ENCODE peak calls at places on chromosomes 16 and 17, in eight cellular contexts. T, W, S, H, I, V, U and Z are unnamed samples.

GRCh38 chr17:81402530-81402941 is 7.3 kb downstream of the BAHCC1 start:
- DNase-seq in T (no peak), W (no peak), S (no peak), H (no peak), I (no peak), V (no peak), U (no peak), Z (no peak)

GRCh38 chr16:88649195-88649923 is 1.5 kb downstream of the CYBA start:
- DNase-seq in T (no peak), W (no peak), S (peak), H (no peak), I (no peak), V (no peak), U (peak), Z (no peak)

GRCh38 chr17:2337152-2337810 is at the start of gene SGSM2:
- DNase-seq in T (no peak), W (no peak), S (peak), H (no peak), I (no peak), V (no peak), U (peak), Z (no peak)

GRCh38 chr16:30075503-30076275 is at the start of gene PPP4C:
- DNase-seq in T (peak), W (no peak), S (peak), H (peak), I (peak), V (no peak), U (peak), Z (no peak)

GRCh38 chr17:36131931-36132330 is 28.3 kb downstream of the CCL4 start:
- DNase-seq in T (no peak), W (no peak), S (no peak), H (no peak), I (no peak), V (no peak), U (no peak), Z (no peak)

GRCh38 chr17:68812876-68813584 is 142.2 kb downstream of the ABCA8 start:
- DNase-seq in T (no peak), W (no peak), S (peak), H (no peak), I (no peak), V (no peak), U (no peak), Z (no peak)

GRCh38 chr16:68839831-68840230 is 3.5 kb upstream of the TANGO6 start:
- DNase-seq in T (no peak), W (peak), S (no peak), H (no peak), I (no peak), V (peak), U (no peak), Z (no peak)

GRCh38 chr17:48113201-48113676 is 5.7 kb downstream of the SNX11 start:
- DNase-seq in T (no peak), W (no peak), S (no peak), H (no peak), I (no peak), V (no peak), U (no peak), Z (no peak)

GRCh38 chr16:30867747-30868146 is 26.1 kb downstream of the BCL7C start:
- DNase-seq in T (no peak), W (no peak), S (peak), H (no peak), I (no peak), V (no peak), U (no peak), Z (no peak)

GRCh38 chr17:64223283-64223682 is 39.8 kb downstream of the TEX2 start:
- DNase-seq in T (no peak), W (no peak), S (no peak), H (no peak), I (no peak), V (no peak), U (no peak), Z (no peak)

DNA sequence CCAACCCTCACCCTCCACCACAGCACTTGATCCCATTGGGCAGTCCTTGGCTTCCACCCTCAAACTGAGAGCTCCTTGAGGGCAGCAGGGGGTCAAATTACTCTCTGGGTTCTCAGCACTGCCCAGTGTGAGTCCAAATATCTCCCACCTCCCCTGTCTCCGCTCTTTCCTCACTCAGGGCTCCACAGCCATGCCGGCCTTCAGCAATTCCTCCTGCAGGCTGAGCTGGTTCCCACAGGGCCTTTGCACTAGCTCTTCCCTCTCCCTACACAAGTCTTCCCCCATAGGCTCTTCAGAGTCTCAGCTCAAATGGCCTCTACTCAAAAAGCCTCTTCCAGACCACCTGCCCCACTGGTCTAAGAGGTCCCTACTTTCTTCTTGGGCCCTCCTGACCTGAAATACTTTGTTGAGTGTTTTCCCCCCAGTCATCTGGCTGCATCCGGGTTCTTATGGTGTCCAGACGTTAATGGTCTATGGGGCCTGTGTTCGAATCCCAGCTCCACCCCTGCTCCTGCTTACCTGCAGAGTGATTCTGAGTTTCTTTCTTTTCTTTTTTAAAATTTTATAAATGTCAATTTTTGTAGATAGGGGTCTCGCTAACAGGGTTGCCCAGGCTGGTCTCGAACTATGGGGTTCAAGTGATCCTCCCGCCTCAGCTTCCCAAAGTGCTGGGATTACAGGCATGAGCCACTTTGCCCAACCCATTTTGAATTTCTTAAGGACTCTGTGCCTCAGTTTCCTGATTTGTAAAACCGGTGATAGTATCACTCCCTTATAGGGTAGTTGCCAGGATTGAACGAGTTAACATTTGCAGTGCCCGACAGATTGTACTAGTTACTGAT is 973 bp upstream of the IL4R start:
- DNase-seq in T (no peak), W (no peak), S (no peak), H (no peak), I (no peak), V (no peak), U (no peak), Z (no peak)
- H3K4me3 ChIP-seq in T (peak), W (peak), S (peak), H (peak), I (peak), V (peak), U (peak), Z (peak)

GRCh38 chr17:7108560-7108925 is 6.1 kb downstream of the ASGR2 start:
- DNase-seq in T (no peak), W (no peak), S (no peak), H (no peak), I (no peak), V (no peak), U (no peak), Z (no peak)
- TF ChIP-seq CTCF in T (no peak), W (no peak), S (no peak), H (no peak), I (no peak), V (no peak), U (no peak), Z (no peak)

GRCh38 chr17:31597646-31598387 is 206.3 kb downstream of the RAB11FIP4 start:
- DNase-seq in T (no peak), W (no peak), S (no peak), H (no peak), I (no peak), V (no peak), U (no peak), Z (no peak)
- H3K4me3 ChIP-seq in T (no peak), W (no peak), S (no peak), H (no peak), I (no peak), V (no peak), U (no peak), Z (no peak)

DNA sequence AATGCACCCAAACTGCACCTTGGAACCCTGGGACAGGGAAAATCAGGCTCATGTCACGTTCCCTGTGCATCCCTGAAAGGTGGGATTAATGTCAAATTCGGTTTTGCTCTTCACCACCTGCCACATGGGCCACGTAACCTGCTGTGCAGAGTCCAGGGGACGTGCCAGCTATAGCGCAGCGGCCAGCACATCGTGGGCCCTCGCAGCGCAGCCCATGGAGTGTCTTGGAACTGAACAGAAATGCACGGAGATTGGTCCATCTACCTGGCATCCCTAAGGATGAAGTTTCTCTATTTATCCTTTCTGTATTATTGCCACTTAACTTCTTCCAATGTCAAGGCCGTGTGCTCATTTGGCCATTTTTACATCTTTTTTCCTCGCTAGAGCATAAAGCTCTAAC is 68.1 kb upstream of the TRAP1 start:
- DNase-seq in T (no peak), W (no peak), S (no peak), H (no peak), I (no peak), V (no peak), U (no peak), Z (no peak)
- TF ChIP-seq CTCF in T (no peak), W (no peak), S (no peak), H (no peak), I (no peak), V (no peak), U (no peak), Z (no peak)

DNA sequence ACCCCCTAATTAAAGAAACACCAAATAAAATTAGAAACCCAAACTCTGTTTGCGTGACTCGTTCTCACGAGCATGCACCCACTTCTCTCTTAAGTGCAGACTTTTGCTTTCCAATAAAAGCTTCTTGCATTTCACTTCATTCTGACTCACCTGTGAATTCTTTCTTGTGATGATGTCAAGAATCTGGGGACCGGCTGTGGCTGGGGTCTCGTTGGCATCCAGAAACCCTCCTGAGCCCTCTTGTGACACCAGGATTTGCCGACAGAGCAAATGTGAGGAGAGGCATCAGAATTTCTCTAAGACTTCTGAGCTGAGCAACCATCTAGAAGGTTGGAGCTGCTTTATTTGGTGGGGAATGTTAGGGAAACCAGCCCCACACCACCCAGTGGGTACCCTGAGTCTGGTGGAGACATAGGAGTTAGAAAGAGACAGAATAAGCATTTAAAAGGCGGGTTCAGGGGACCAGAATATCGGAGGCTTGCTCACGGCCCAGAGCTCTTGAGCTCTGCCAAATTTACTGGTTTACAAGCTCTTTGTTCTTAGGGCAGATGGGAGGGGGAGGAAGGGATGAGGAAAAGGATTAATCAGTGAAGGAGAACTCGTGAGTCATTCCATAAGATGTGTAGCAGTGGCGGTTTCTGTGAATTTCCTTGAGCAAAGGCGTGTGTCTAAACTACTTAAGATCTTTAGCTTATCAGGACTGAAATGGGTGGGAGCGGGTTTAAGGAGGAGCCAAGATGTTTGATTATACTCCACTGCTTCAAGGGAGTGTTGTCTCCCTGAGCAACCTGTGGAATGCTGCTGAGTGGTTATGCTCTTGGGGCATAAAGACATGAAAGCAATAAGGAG is 24.2 kb upstream of the TMC5 start:
- DNase-seq in T (peak), W (peak), S (no peak), H (no peak), I (peak), V (no peak), U (no peak), Z (no peak)
- H3K4me3 ChIP-seq in T (peak), W (no peak), S (no peak), H (no peak), I (no peak), V (no peak), U (no peak), Z (no peak)

DNA sequence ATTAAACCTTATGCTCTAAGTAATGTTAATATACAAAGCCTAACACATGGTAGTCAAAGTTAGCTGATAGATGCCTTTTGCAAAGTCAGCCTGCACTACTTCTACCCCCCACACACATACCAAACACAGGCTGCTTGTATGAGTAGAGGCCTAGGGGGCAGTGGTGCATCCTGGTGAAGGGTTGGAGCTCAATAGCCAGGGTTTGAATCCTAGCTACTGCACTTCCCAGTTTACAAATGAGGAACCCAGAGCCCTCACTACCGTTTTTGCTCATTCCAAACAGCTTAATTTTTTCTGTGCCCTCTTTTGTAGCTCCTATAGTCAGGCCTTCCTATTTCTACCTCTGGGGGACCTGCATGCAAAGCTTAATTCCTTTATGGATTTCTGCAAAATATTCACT is 18.9 kb upstream of the HYDIN start:
- DNase-seq in T (no peak), W (no peak), S (no peak), H (no peak), I (no peak), V (no peak), U (no peak), Z (no peak)
- TF ChIP-seq CTCF in T (no peak), W (no peak), S (no peak), H (no peak), I (no peak), V (no peak), U (no peak), Z (no peak)

GRCh38 chr17:55659661-55660060 is 63.0 kb downstream of the TMEM100 start:
- DNase-seq in T (no peak), W (no peak), S (no peak), H (no peak), I (no peak), V (no peak), U (no peak), Z (no peak)
- H3K4me3 ChIP-seq in T (no peak), W (no peak), S (no peak), H (no peak), I (no peak), V (no peak), U (no peak), Z (no peak)

GRCh38 chr16:59195242-59195641 is 461.1 kb upstream of the GOT2 start:
- DNase-seq in T (no peak), W (no peak), S (no peak), H (no peak), I (no peak), V (no peak), U (no peak), Z (no peak)

GRCh38 chr16:59188029-59188428 is 453.9 kb upstream of the GOT2 start:
- DNase-seq in T (no peak), W (no peak), S (no peak), H (no peak), I (no peak), V (no peak), U (no peak), Z (no peak)

GRCh38 chr16:59198487-59198886 is 464.4 kb upstream of the GOT2 start:
- DNase-seq in T (no peak), W (no peak), S (no peak), H (no peak), I (no peak), V (no peak), U (no peak), Z (no peak)

DNA sequence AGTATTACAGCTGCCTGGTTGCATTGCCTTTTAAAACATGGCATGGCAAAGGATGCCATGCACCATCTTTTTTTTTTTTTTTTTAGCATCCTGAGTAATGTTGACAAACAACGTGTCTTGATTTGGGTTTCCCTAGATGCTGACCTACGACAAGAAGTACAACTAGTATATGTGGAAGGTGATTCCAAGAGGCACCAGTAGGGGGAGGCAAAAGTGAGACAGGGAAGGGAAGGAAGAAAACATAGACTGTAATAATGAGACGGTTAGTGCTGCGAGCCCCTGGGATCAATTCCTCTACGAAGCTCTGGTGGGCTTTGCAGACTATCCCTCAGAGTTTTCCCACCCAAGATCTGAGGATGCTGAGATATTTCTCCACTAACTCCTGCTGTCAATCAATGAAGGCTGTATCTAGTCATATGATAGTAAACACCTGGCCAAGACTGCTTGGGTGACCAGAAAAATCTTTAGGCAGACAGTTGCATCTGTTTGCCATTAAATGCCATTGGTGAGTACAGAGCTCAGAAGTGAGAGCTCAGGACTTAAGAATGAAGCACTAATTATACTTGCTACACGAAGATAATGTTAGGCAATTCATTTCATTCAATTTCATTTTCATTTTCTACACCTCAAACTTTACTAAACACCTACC is 458.6 kb upstream of the GOT2 start:
- DNase-seq in T (no peak), W (no peak), S (peak), H (no peak), I (no peak), V (no peak), U (peak), Z (no peak)
- TF ChIP-seq CTCF in T (no peak), W (peak), S (peak), H (no peak), I (peak), V (peak), U (peak), Z (peak)

DNA sequence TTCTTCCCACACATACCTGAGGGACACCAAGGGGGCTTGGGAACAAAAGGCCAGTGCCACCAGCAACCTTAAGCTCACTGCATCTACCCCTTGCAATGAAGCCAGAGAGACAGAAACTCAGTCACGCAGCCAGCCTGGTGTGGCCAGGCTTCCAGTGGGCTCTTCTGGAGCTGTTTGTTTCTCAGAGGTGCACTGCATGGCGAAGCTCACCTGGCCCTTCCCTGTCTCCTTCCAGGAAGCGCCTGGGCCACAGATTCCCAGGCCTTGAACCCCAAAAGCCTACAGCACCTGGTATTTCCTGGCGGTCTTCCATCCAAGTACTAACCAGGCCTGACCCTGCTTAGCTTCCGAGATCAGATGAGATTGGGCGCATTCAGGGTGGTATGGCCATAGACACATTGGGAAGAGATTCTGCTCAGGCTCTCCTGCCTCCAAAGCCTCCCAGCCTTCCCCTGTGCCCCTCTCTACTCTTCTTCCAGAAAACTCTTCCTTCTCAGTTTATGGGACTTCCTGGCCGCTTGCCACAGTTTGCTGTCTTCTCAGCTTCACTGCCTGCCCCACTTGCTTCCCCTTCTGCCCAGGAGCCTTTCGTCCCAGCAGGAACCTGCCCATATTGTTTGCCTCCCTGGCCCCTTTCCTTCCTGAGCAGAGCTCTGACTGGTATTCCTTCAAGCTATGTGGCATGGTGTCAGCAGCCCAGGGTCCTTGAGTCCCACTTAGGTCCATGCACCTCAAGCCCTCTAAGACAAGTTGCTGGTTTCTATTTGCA is 1.6 kb downstream of the CISD3 start:
- DNase-seq in T (no peak), W (no peak), S (no peak), H (no peak), I (no peak), V (no peak), U (no peak), Z (no peak)
- H3K4me3 ChIP-seq in T (peak), W (no peak), S (no peak), H (peak), I (no peak), V (no peak), U (peak), Z (no peak)